ENCODE peak calls at places on chromosomes 13 and 19, in eight cellular contexts. S is KG1; C is NCI-H2081; J is posterior vena cava; B is activated T-cell treated with anti-CD3 and anti-CD28 coated beads, Interleukin-2, amount 50 U/mL, for 48 hours; F is activated CD4-positive, alpha-beta T cell treated with anti-CD3 and anti-CD28 coated beads, Interleukin-2, amount 10 ng/mL, durations not matched to agents 7 days and 5 days; O is NCI-H1694 treated with DMSO at 0.1 percent for 48 hours; N is ovary. G is an unnamed sample.

GRCh38 chr13:102935896-102936321 is 90.1 kb downstream of the ERCC5 start:
- DNase-seq in C (no peak), J (no peak), B (no peak), S (no peak), O (no peak), N (no peak), F (no peak), G (no peak)

GRCh38 chr19:6730153-6730804 is 7.1 kb downstream of the GPR108 start:
- DNase-seq in F (peak; percentile 49), O (no peak), J (peak; percentile 91), B (peak; percentile 70), C (no peak), S (no peak), N (peak; percentile 98), G (peak; percentile 94)

GRCh38 chr13:59766236-59766635 is 397.5 kb downstream of the DIAPH3 start:
- DNase-seq in O (no peak), F (no peak), B (no peak), C (no peak), J (no peak), N (no peak), S (no peak), G (no peak)

GRCh38 chr19:17775245-17775927 is 19.6 kb upstream of the B3GNT3 start:
- DNase-seq in N (no peak), O (no peak), J (no peak), F (peak; percentile 32), B (peak; percentile 67), C (no peak), S (peak; percentile 54), G (no peak)

GRCh38 chr19:35253316-35254286 is 4.8 kb downstream of the LSR start:
- DNase-seq in C (no peak), O (no peak), J (peak; percentile 50), F (peak; percentile 4), B (peak; percentile 11), S (no peak), N (no peak), G (no peak)

GRCh38 chr19:40421468-40421778 is 4.4 kb downstream of the SERTAD1 start:
- DNase-seq in C (no peak), N (no peak), J (no peak), B (no peak), O (no peak), F (no peak), S (no peak), G (no peak)

GRCh38 chr13:29835280-29836061 is 14.9 kb downstream of the UBL3 start:
- DNase-seq in B (no peak), N (no peak), S (no peak), F (no peak), J (no peak), O (no peak), C (no peak), G (peak; percentile 35)

GRCh38 chr19:13091400-13092161 is 11.1 kb downstream of the LYL1 start:
- DNase-seq in B (no peak), C (no peak), F (no peak), J (peak; percentile 92), O (no peak), S (no peak), N (peak; percentile 82), G (no peak)

GRCh38 chr19:46739290-46739771 is 6.5 kb upstream of the FKRP start:
- DNase-seq in F (no peak), O (no peak), S (no peak), B (no peak), N (no peak), C (no peak), J (peak; percentile 89), G (peak; percentile 59)

GRCh38 chr19:13162749-13163608 is 12.8 kb downstream of the IER2 start:
- DNase-seq in N (peak; percentile 97), F (peak; percentile 94), J (peak; percentile 99), S (peak; percentile 83), C (peak; percentile 86), O (peak; percentile 66), B (peak; percentile 95), G (peak; percentile 99)

GRCh38 chr13:113744197-113745000 is 14.6 kb upstream of the TMEM255B start:
- DNase-seq in N (no peak), S (no peak), J (peak; percentile 67), B (no peak), F (no peak), O (no peak), C (peak; percentile 43), G (peak; percentile 68)

GRCh38 chr13:71290963-71291937 is 575.8 kb downstream of the DACH1 start:
- DNase-seq in C (no peak), S (peak; percentile 20), B (peak; percentile 35), N (no peak), J (no peak), F (peak; percentile 51), O (no peak), G (no peak)

G was measured in kidney.